ENCODE peak calls at places on chromosomes 3 and 15, in five cellular contexts. Q is tibial nerve, F is suprapubic skin, G is spleen, R is IMR-90. W is an unnamed sample.

GRCh38 chr15:84992157-84992940 is 10.7 kb downstream of the PDE8A start:
- DNase-seq in Q (no peak), R (peak; percentile 87), F (no peak), G (no peak), W (no peak)

GRCh38 chr15:85973584-85974347 is 105.9 kb upstream of the AGBL1 start:
- DNase-seq in G (no peak), F (no peak), R (no peak), Q (no peak), W (no peak)

GRCh38 chr3:189292667-189293478 is 121.1 kb downstream of the TPRG1 start:
- DNase-seq in R (no peak), G (no peak), F (no peak), Q (no peak), W (no peak)

GRCh38 chr15:86919581-86919980 is 839.9 kb downstream of the AGBL1 start:
- DNase-seq in Q (no peak), F (no peak), G (no peak), R (no peak), W (no peak)

GRCh38 chr15:74158855-74159650 is 14.5 kb upstream of the ISLR start:
- DNase-seq in R (no peak), Q (no peak), G (no peak), F (no peak), W (no peak)

GRCh38 chr3:170811515-170811914 is 58.5 kb downstream of the RPL22L1 start:
- DNase-seq in F (no peak), Q (no peak), G (no peak), R (peak; percentile 60), W (no peak)

GRCh38 chr15:77827860-77828259 is 195.1 kb upstream of the LINGO1 start:
- DNase-seq in G (peak; percentile 37), Q (no peak), R (no peak), F (no peak), W (no peak)

GRCh38 chr3:133792171-133792763 is 13.3 kb upstream of the SRPRB start:
- DNase-seq in R (peak; percentile 5), Q (no peak), G (no peak), F (no peak), W (no peak)

GRCh38 chr15:74134387-74135027 is 4.1 kb downstream of the ISLR2 start:
- DNase-seq in Q (no peak), R (peak; percentile 23), G (no peak), F (no peak), W (peak; percentile 67)

GRCh38 chr3:154244644-154245043 is 79.6 kb downstream of the DHX36 start:
- DNase-seq in F (no peak), Q (no peak), G (no peak), R (peak; percentile 61), W (no peak)

GRCh38 chr15:101213570-101213969 is 38.3 kb downstream of the CHSY1 start:
- DNase-seq in F (no peak), G (no peak), R (no peak), Q (no peak), W (no peak)

GRCh38 chr15:32649336-32649735 is 7.8 kb downstream of the SCG5 start:
- DNase-seq in R (peak; percentile 39), G (no peak), F (no peak), Q (no peak), W (no peak)

GRCh38 chr3:147404000-147404799 is 2.1 kb downstream of the ZIC4 start:
- DNase-seq in F (no peak), G (no peak), Q (no peak), R (no peak), W (no peak)

GRCh38 chr15:83365370-83365938 is 81.0 kb upstream of the BNC1 start:
- DNase-seq in Q (no peak), R (peak; percentile 20), G (no peak), F (no peak), W (no peak)

GRCh38 chr15:23467110-23467600 is 20.1 kb upstream of the GOLGA6L2 start:
- DNase-seq in R (peak; percentile 11), G (no peak), Q (no peak), F (no peak), W (no peak)

GRCh38 chr3:6448011-6448410 is 412.9 kb upstream of the GRM7 start:
- DNase-seq in R (no peak), Q (no peak), F (no peak), G (no peak), W (no peak)

GRCh38 chr3:160935413-160936095 is 169.6 kb downstream of the B3GALNT1 start:
- DNase-seq in G (no peak), R (no peak), F (no peak), Q (no peak), W (no peak)

GRCh38 chr15:64249842-64250575 is 87.2 kb upstream of the PPIB start:
- DNase-seq in Q (no peak), R (peak; percentile 56), G (no peak), F (no peak), W (no peak)

GRCh38 chr3:9087831-9088413 is 124.7 kb upstream of the RAD18 start:
- DNase-seq in G (no peak), Q (no peak), F (no peak), R (no peak), W (no peak)

GRCh38 chr3:80701349-80701748 is 933.6 kb upstream of the ROBO1 start:
- DNase-seq in F (no peak), Q (no peak), G (no peak), R (no peak), W (no peak)

GRCh38 chr15:76973362-76973743 is 21.6 kb upstream of the PSTPIP1 start:
- DNase-seq in G (no peak), R (peak; percentile 20), Q (no peak), F (no peak), W (no peak)

GRCh38 chr3:112092439-112093179 is 6.4 kb downstream of the C3orf52 start:
- DNase-seq in F (no peak), Q (no peak), G (no peak), R (peak; percentile 37), W (peak; percentile 44)

GRCh38 chr3:140467916-140468315 is 209.9 kb upstream of the TRIM42 start:
- DNase-seq in F (no peak), R (no peak), G (no peak), Q (no peak), W (no peak)

DNA sequence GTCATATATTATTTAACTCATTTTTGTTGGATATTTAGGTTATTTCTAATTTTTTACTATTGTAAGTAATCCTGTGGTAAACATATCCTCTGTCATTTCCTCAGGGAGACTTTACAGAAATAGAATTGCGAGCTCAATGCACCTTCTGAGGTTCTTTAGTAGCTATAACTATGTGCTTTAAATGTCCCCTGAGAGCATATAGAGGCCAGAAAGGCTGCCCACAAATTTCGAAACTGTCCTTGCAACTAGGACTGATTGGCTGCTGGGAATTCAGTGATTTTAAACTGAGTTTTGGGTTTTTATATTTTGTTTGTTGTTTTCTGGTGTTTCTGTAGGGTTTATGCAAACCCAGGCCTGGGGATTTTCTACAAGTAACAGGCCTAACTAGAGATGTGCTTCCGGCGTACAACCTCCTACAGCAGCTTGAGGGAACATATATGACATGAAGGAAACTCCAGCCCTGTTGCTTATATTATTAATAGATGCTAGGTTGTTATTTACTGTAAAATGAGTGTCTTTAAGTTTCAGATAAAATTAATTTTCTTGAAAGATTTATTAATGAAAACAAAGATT is 29.1 kb upstream of the P4HTM start:
- DNase-seq in G (no peak), R (no peak), Q (no peak), F (no peak), W (no peak)
- TF ChIP-seq CTCF in G (no peak), R (no peak), Q (no peak), F (no peak), W (no peak)

GRCh38 chr15:98941595-98942255 is 65.9 kb downstream of the PGPEP1L start:
- DNase-seq in R (no peak), F (no peak), Q (no peak), G (no peak), W (no peak)
- H3K27ac ChIP-seq in R (no peak overlapping the region), F (no peak overlapping the region), Q (no peak overlapping the region), G (no peak overlapping the region), W (peak overlapping the region; percentile 93)

GRCh38 chr3:17800232-17800631 is 57.8 kb upstream of the TBC1D5 start:
- DNase-seq in G (no peak), R (no peak), Q (no peak), F (no peak), W (no peak)

GRCh38 chr3:17798000-17798399 is 55.6 kb upstream of the TBC1D5 start:
- DNase-seq in Q (no peak), R (no peak), F (no peak), G (no peak), W (no peak)

GRCh38 chr3:17795733-17796132 is 53.3 kb upstream of the TBC1D5 start:
- DNase-seq in Q (no peak), G (no peak), F (no peak), R (peak; percentile 1), W (no peak)

GRCh38 chr3:17801131-17801530 is 58.7 kb upstream of the TBC1D5 start:
- DNase-seq in R (no peak), Q (no peak), G (no peak), F (no peak), W (no peak)

DNA sequence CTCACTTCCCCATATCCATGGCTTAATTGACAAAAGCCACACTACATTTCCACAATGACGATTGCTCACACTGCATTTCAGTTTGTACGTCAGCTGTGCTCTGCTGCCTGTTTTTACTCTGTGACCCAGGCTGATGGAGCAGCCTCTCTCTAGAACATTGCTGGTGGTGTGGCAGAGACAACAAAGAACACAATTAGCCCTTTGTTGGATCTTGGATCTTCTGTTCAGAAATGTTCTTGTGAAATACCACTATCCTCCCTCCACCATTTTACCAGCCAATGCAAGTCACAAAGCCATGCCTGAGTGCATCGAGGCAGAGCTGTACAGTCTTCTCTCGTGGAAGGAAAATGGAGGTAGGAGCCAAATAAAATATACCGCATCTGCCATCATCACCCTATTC is 56.9 kb upstream of the TBC1D5 start:
- DNase-seq in R (no peak), G (no peak), F (no peak), Q (no peak), W (no peak)
- TF ChIP-seq POLR2A in R (no peak), G (no peak), F (no peak), Q (no peak), W (no peak)

DNA sequence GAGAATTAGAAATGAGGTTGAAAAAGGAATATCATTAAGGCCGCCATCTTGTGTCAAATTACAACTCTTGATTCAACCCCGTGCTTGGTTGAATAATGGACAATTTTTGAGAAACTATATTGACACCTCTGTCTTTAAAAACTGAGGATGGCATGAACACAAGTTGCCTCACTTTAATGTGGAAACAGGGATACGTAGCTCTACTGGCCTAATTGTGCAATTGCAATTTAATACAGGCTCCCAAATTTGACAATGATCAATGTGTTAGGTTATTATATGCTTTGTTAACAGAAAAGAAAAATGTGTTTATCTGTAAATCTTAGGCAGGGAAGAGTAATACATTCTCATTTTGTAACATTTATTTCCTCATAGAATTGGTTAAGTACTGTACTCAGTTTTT is 77.1 kb upstream of the MCTP2 start:
- DNase-seq in Q (no peak), F (no peak), R (no peak), G (no peak), W (no peak)
- TF ChIP-seq CTCF in Q (no peak), F (no peak), R (no peak), G (no peak), W (no peak)

GRCh38 chr15:71346464-71346863 is 231.2 kb downstream of the THSD4 start:
- DNase-seq in G (no peak), Q (no peak), R (no peak), F (no peak), W (no peak)
- H3K27ac ChIP-seq in G (no peak overlapping the region), Q (no peak overlapping the region), R (no peak overlapping the region), F (no peak overlapping the region), W (no peak overlapping the region)

GRCh38 chr3:23202921-23203650 is at the start of gene UBE2E2:
- DNase-seq in G (peak; percentile 92), Q (peak; percentile 41), R (peak; percentile 66), F (peak; percentile 84), W (peak; percentile 66)
- TF ChIP-seq POLR2A in G (no peak), Q (peak; percentile 82), R (peak; percentile 59), F (no peak), W (no peak)

GRCh38 chr3:56347219-56347871 is 120.9 kb downstream of the ERC2 start:
- DNase-seq in F (no peak), Q (no peak), R (no peak), G (no peak), W (no peak)
- TF ChIP-seq CTCF in F (no peak), Q (no peak), R (no peak), G (no peak), W (peak; percentile 21)

W was measured in thyroid gland.